ENCODE peak calls at places on chromosomes 11 and 22, in nine cellular contexts. U, X, Z, B, F, I, R, E and K are unnamed samples.

GRCh38 chr11:70155386-70155785 is 47.7 kb upstream of the FADD start:
- DNase-seq in I (no peak), F (no peak), B (no peak), U (no peak), R (no peak), X (no peak), Z (no peak), E (no peak), K (no peak)

GRCh38 chr11:69351460-69351859 is 57.5 kb downstream of the MYEOV start:
- DNase-seq in E (peak), U (no peak), F (no peak), R (no peak), I (no peak), Z (no peak), X (no peak), B (no peak), K (no peak)

GRCh38 chr11:89420981-89421380 is 70.2 kb downstream of the NOX4 start:
- DNase-seq in F (no peak), Z (no peak), R (no peak), E (no peak), B (no peak), I (no peak), U (no peak), X (no peak), K (no peak)

GRCh38 chr11:33808228-33808828 is 34.0 kb upstream of the FBXO3 start:
- DNase-seq in I (peak), B (peak), R (peak), U (peak), E (peak), Z (peak), F (peak), X (peak), K (peak)

GRCh38 chr11:21909145-21909544 is 283.7 kb upstream of the ANO5 start:
- DNase-seq in X (no peak), E (no peak), B (no peak), Z (no peak), I (peak), R (no peak), F (no peak), U (no peak), K (no peak)

GRCh38 chr11:1290052-1291040 is 19.1 kb downstream of the TOLLIP start:
- DNase-seq in X (no peak), F (no peak), E (no peak), Z (no peak), I (no peak), R (no peak), B (no peak), U (no peak), K (no peak)

GRCh38 chr11:45025716-45026492 is 75.2 kb upstream of the TP53I11 start:
- DNase-seq in R (peak), X (peak), B (no peak), Z (peak), F (peak), U (no peak), I (no peak), E (peak), K (peak)

GRCh38 chr11:111977141-111978027 is 40.2 kb downstream of the DIXDC1 start:
- DNase-seq in Z (peak), U (no peak), F (peak), R (no peak), E (peak), B (peak), X (peak), I (no peak), K (peak)

GRCh38 chr11:102428696-102429095 is 23.9 kb downstream of the TMEM123 start:
- DNase-seq in B (no peak), Z (no peak), U (no peak), R (no peak), F (no peak), I (no peak), X (no peak), E (no peak), K (no peak)

GRCh38 chr11:127943763-127944162 is 643.6 kb downstream of the ETS1 start:
- DNase-seq in Z (no peak), B (no peak), R (no peak), U (no peak), X (no peak), I (no peak), E (no peak), F (no peak), K (no peak)

GRCh38 chr11:129192150-129192549 is at the start of gene ARHGAP32:
- DNase-seq in Z (no peak), F (no peak), E (no peak), X (peak), R (no peak), I (no peak), B (no peak), U (no peak), K (no peak)

GRCh38 chr22:31618057-31618456 is 44.0 kb downstream of the PISD start:
- DNase-seq in I (no peak), R (no peak), E (no peak), U (no peak), F (no peak), B (peak), X (no peak), Z (no peak), K (peak)

GRCh38 chr22:37273846-37274225 is 8.5 kb upstream of the CYTH4 start:
- DNase-seq in X (no peak), I (no peak), U (no peak), E (no peak), Z (no peak), B (no peak), R (no peak), F (no peak), K (peak)

GRCh38 chr11:8259316-8259995 is 4.2 kb downstream of the LMO1 start:
- DNase-seq in E (no peak), I (no peak), X (no peak), Z (no peak), B (no peak), F (no peak), U (no peak), R (no peak), K (no peak)

GRCh38 chr22:25824828-25825474 is 83.0 kb downstream of the MYO18B start:
- DNase-seq in F (no peak), U (no peak), R (no peak), Z (no peak), E (no peak), I (no peak), X (no peak), B (no peak), K (no peak)

GRCh38 chr11:73233704-73234402 is 15.8 kb downstream of the P2RY2 start:
- DNase-seq in R (no peak), F (no peak), Z (no peak), B (no peak), E (no peak), X (no peak), U (no peak), I (no peak), K (no peak)

GRCh38 chr11:34754171-34754823 is 133.4 kb downstream of the EHF start:
- DNase-seq in X (no peak), I (no peak), E (peak), Z (no peak), R (no peak), B (no peak), F (no peak), U (no peak), K (peak)

GRCh38 chr11:114262681-114263509 is 33.3 kb upstream of the NNMT start:
- DNase-seq in Z (no peak), E (peak), U (peak), R (peak), I (peak), F (no peak), X (peak), B (peak), K (peak)

GRCh38 chr11:113877673-113878060 is 2.3 kb upstream of the USP28 start:
- DNase-seq in U (no peak), Z (no peak), E (no peak), X (no peak), R (no peak), I (no peak), B (no peak), F (no peak), K (no peak)

GRCh38 chr11:79201637-79202347 is 239.0 kb downstream of the TENM4 start:
- DNase-seq in E (no peak), I (no peak), Z (no peak), X (no peak), B (no peak), U (no peak), F (no peak), R (no peak), K (no peak)

GRCh38 chr22:26835929-26836528 is 178.6 kb downstream of the MIAT start:
- DNase-seq in X (peak), Z (no peak), B (peak), I (peak), F (peak), E (peak), R (no peak), U (peak), K (peak)

GRCh38 chr11:75557649-75558494 is 4.2 kb upstream of the SERPINH1 start:
- DNase-seq in I (no peak), R (no peak), E (peak), X (no peak), Z (no peak), B (no peak), U (no peak), F (no peak), K (peak)

GRCh38 chr11:109205312-109205711 is 216.7 kb upstream of the C11orf87 start:
- DNase-seq in U (no peak), B (no peak), X (no peak), Z (no peak), I (no peak), E (no peak), R (no peak), F (no peak), K (no peak)

GRCh38 chr11:40054631-40055030 is 1404.8 kb downstream of the LRRC4C start:
- DNase-seq in U (no peak), E (no peak), F (no peak), X (no peak), Z (no peak), B (no peak), R (no peak), I (no peak), K (peak)

GRCh38 chr11:19160839-19161238 is 40.9 kb downstream of the CSRP3 start:
- DNase-seq in Z (no peak), I (no peak), U (no peak), E (no peak), R (no peak), F (no peak), B (no peak), X (no peak), K (no peak)

GRCh38 chr11:40286137-40286536 is 1173.3 kb downstream of the LRRC4C start:
- DNase-seq in E (no peak), B (no peak), X (no peak), R (no peak), I (no peak), U (no peak), F (no peak), Z (no peak), K (no peak)

GRCh38 chr11:65850217-65851082 is 7.5 kb downstream of the CFL1 start:
- DNase-seq in U (no peak), I (no peak), E (peak), B (no peak), Z (peak), R (no peak), X (no peak), F (no peak), K (peak)

GRCh38 chr22:25390297-25391240 is 171.1 kb downstream of the CRYBB2 start:
- DNase-seq in R (no peak), E (no peak), Z (no peak), F (no peak), X (no peak), U (no peak), I (no peak), B (no peak), K (no peak)

GRCh38 chr11:57473208-57473930 is 13.0 kb downstream of the RTN4RL2 start:
- DNase-seq in E (no peak), Z (no peak), B (no peak), R (no peak), X (no peak), I (no peak), U (no peak), F (no peak), K (no peak)

GRCh38 chr11:48024635-48025071 is 44.3 kb downstream of the PTPRJ start:
- DNase-seq in E (no peak), R (peak), X (no peak), F (no peak), Z (no peak), U (no peak), I (no peak), B (no peak), K (no peak)

GRCh38 chr22:24039046-24039445 is 27.9 kb downstream of the CABIN1 start:
- DNase-seq in X (no peak), R (no peak), U (no peak), F (no peak), B (no peak), E (peak), I (no peak), Z (no peak), K (no peak)

GRCh38 chr22:49116021-49116420 is 711.7 kb downstream of the BRD1 start:
- DNase-seq in R (no peak), U (no peak), E (no peak), I (no peak), F (no peak), X (no peak), Z (no peak), B (no peak), K (no peak)

GRCh38 chr11:36016709-36017108 is 72.8 kb downstream of the LDLRAD3 start:
- DNase-seq in U (no peak), F (no peak), Z (no peak), X (no peak), R (no peak), I (no peak), E (no peak), B (no peak), K (no peak)

GRCh38 chr22:37906364-37907008 is 389 bp downstream of the MICALL1 start:
- DNase-seq in I (no peak), Z (no peak), U (no peak), F (peak), X (no peak), B (no peak), E (no peak), R (no peak), K (peak)